ENCODE peak calls at places on chromosome 12, in five cellular contexts. Q, N, G, X and C are unnamed samples.
A peak's percentile ranks its signal among the peaks of the same experiment; 100 is the strongest.

GRCh38 chr12:65505321-65506121 is 227.0 kb downstream of the MSRB3 start:
- DNase-seq in Q (no peak), G (no peak), X (no peak), N (no peak), C (no peak)

GRCh38 chr12:100234591-100235304 is 32.1 kb downstream of the DEPDC4 start:
- DNase-seq in Q (no peak), X (peak; percentile 23), G (no peak), N (peak; percentile 53), C (peak; percentile 40)

GRCh38 chr12:69897744-69898143 is 72.7 kb downstream of the MYRFL start:
- DNase-seq in G (peak; percentile 41), N (no peak), Q (peak; percentile 43), X (no peak), C (no peak)

GRCh38 chr12:109517619-109518018 is 40.2 kb downstream of the UBE3B start:
- DNase-seq in X (no peak), N (no peak), Q (no peak), G (no peak), C (no peak)

GRCh38 chr12:131894981-131895639 is 688 bp downstream of the ULK1 start:
- DNase-seq in X (no peak), G (no peak), N (no peak), Q (no peak), C (no peak)

GRCh38 chr12:52867636-52868035 is 18.8 kb upstream of the KRT78 start:
- DNase-seq in X (no peak), N (no peak), Q (peak; percentile 93), G (no peak), C (peak; percentile 32)

GRCh38 chr12:108169671-108170070 is 40.6 kb downstream of the WSCD2 start:
- DNase-seq in Q (no peak), G (no peak), N (no peak), X (no peak), C (no peak)

GRCh38 chr12:132711169-132711843 is 664 bp downstream of the PGAM5 start:
- DNase-seq in Q (no peak), N (peak; percentile 49), X (peak; percentile 36), G (no peak), C (no peak)

GRCh38 chr12:23025372-23026021 is 400.5 kb downstream of the ETNK1 start:
- DNase-seq in Q (no peak), G (no peak), X (no peak), N (peak; percentile 45), C (no peak)

GRCh38 chr12:48978741-48979601 is 849 bp downstream of the WNT1 start:
- DNase-seq in G (no peak), X (no peak), Q (no peak), N (no peak), C (no peak)

GRCh38 chr12:105601158-105601557 is 270.7 kb downstream of the C12orf75 start:
- DNase-seq in Q (no peak), X (no peak), N (no peak), G (no peak), C (no peak)

GRCh38 chr12:49470986-49471385 is 67.8 kb upstream of the KCNH3 start:
- DNase-seq in G (no peak), N (no peak), X (no peak), Q (no peak), C (peak; percentile 4)

GRCh38 chr12:4856556-4856955 is 53.1 kb upstream of the KCNA1 start:
- DNase-seq in G (no peak), N (no peak), X (no peak), Q (no peak), C (no peak)

GRCh38 chr12:83753205-83753604 is 1066.5 kb downstream of the TMTC2 start:
- DNase-seq in X (no peak), G (no peak), N (no peak), Q (no peak), C (no peak)

GRCh38 chr12:40819427-40820108 is 127.3 kb downstream of the CNTN1 start:
- DNase-seq in N (no peak), G (peak; percentile 15), Q (no peak), X (peak; percentile 20), C (no peak)

GRCh38 chr12:47754881-47755280 is 3.8 kb downstream of the RAPGEF3 start:
- DNase-seq in Q (no peak), X (no peak), N (no peak), G (no peak), C (peak; percentile 26)

GRCh38 chr12:52193991-52194390 is 2.2 kb upstream of the KRT80 start:
- DNase-seq in Q (no peak), X (no peak), G (no peak), N (no peak), C (no peak)

GRCh38 chr12:123139926-123140674 is 10.8 kb downstream of the PITPNM2 start:
- DNase-seq in N (no peak), Q (no peak), G (no peak), X (no peak), C (no peak)

GRCh38 chr12:39395866-39396265 is 47.1 kb downstream of the KIF21A start:
- DNase-seq in Q (no peak), G (no peak), X (no peak), N (no peak), C (no peak)

GRCh38 chr12:19120795-19121194 is 8.7 kb upstream of the PLEKHA5 start:
- DNase-seq in G (no peak), X (no peak), Q (no peak), N (no peak), C (no peak)